ENCODE peak calls at places on chromosomes 1 and 21, in eight cellular contexts. C is AG20443; O is mesenteric fat pad; L is stimulated activated CD8-positive, alpha-beta memory T cell treated with anti-CD3 and anti-CD28 coated beads, Interleukin-4, amount 100 ng/mL, for 1 hour; H is HT1080; T is tibial artery; Z is endothelial cell; M is NCI-H2107. J is an unnamed sample.

GRCh38 chr1:53681647-53682368 is 57.2 kb downstream of the GLIS1 start:
- DNase-seq in C (no peak), O (no peak), L (peak; percentile 8), H (peak; percentile 13), T (no peak), Z (peak; percentile 60), M (no peak), J (no peak)

GRCh38 chr1:11500881-11501280 is 21.9 kb downstream of the DISP3 start:
- DNase-seq in C (no peak), O (peak; percentile 71), L (no peak), H (no peak), T (no peak), Z (no peak), M (no peak), J (no peak)

GRCh38 chr1:209455133-209455532 is 128.4 kb upstream of the CAMK1G start:
- DNase-seq in C (no peak), O (no peak), L (no peak), H (peak; percentile 52), T (no peak), Z (no peak), M (peak; percentile 35), J (no peak)

GRCh38 chr1:245933431-245934042 is 573.5 kb downstream of the SMYD3 start:
- DNase-seq in C (no peak), O (no peak), L (no peak), H (no peak), T (no peak), Z (no peak), M (no peak), J (no peak)

GRCh38 chr21:25457411-25457810 is 149.9 kb downstream of the MRPL39 start:
- DNase-seq in C (peak; percentile 41), O (no peak), L (no peak), H (peak; percentile 67), T (no peak), Z (no peak), M (no peak), J (no peak)

GRCh38 chr1:66937529-66938234 is 12.9 kb downstream of the MIER1 start:
- DNase-seq in C (no peak), O (no peak), L (no peak), H (no peak), T (no peak), Z (no peak), M (no peak), J (no peak)

GRCh38 chr1:6807782-6808181 is 22.5 kb downstream of the CAMTA1 start:
- DNase-seq in C (no peak), O (no peak), L (no peak), H (no peak), T (no peak), Z (no peak), M (no peak), J (no peak)

GRCh38 chr1:88528792-88529191 is 155.3 kb upstream of the PKN2 start:
- DNase-seq in C (no peak), O (no peak), L (no peak), H (no peak), T (no peak), Z (no peak), M (no peak), J (no peak)

GRCh38 chr1:178942285-178943218 is 71.7 kb upstream of the ANGPTL1 start:
- DNase-seq in C (peak; percentile 60), O (peak; percentile 77), L (no peak), H (peak; percentile 84), T (peak; percentile 68), Z (no peak), M (no peak), J (no peak)

GRCh38 chr21:42093991-42094417 is 22.9 kb downstream of the UMODL1 start:
- DNase-seq in C (peak; percentile 92), O (no peak), L (no peak), H (peak; percentile 93), T (peak; percentile 93), Z (no peak), M (no peak), J (peak; percentile 38)

GRCh38 chr1:231312389-231312788 is 25.3 kb downstream of the EXOC8 start:
- DNase-seq in C (no peak), O (no peak), L (no peak), H (no peak), T (no peak), Z (no peak), M (no peak), J (no peak)

GRCh38 chr1:71242239-71242638 is 161.4 kb upstream of the ZRANB2 start:
- DNase-seq in C (no peak), O (no peak), L (no peak), H (no peak), T (no peak), Z (no peak), M (no peak), J (no peak)

GRCh38 chr1:21721271-21721985 is 52.3 kb upstream of the RAP1GAP start:
- DNase-seq in C (no peak), O (no peak), L (no peak), H (no peak), T (no peak), Z (no peak), M (no peak), J (no peak)

GRCh38 chr1:1290238-1290731 is 10.0 kb downstream of the SCNN1D start:
- DNase-seq in C (peak; percentile 88), O (no peak), L (no peak), H (no peak), T (no peak), Z (peak; percentile 87), M (no peak), J (no peak)

GRCh38 chr1:103197266-103197665 is 88.9 kb upstream of the COL11A1 start:
- DNase-seq in C (no peak), O (no peak), L (no peak), H (peak; percentile 69), T (no peak), Z (no peak), M (no peak), J (no peak)

GRCh38 chr21:38182370-38182985 is 74.3 kb upstream of the KCNJ15 start:
- DNase-seq in C (no peak), O (no peak), L (no peak), H (no peak), T (no peak), Z (no peak), M (no peak), J (no peak)

GRCh38 chr21:42818328-42818749 is 61.0 kb downstream of the WDR4 start:
- DNase-seq in C (peak; percentile 64), O (peak; percentile 78), L (peak; percentile 33), H (peak; percentile 39), T (peak; percentile 74), Z (peak; percentile 61), M (no peak), J (no peak)

J was measured in midbrain.